ENCODE peak calls at places on chromosomes 2 and 18, in five cellular contexts. One of them, this sample, is unnamed.

GRCh38 chr2:29615841-29616240 is 305.5 kb downstream of the ALK start:
- DNase-seq in PC-3: no peak
- DNase-seq in HCT116: no peak
- DNase-seq in lower lobe of right lung: no peak
- DNase-seq in fibroblast of pulmonary artery: no peak
- DNase-seq in this sample: no peak

GRCh38 chr2:5360081-5360480 is 332.1 kb upstream of the SOX11 start:
- DNase-seq in PC-3: no peak
- DNase-seq in fibroblast of pulmonary artery: no peak
- DNase-seq in lower lobe of right lung: no peak
- DNase-seq in HCT116: no peak
- DNase-seq in this sample: no peak

GRCh38 chr2:239873656-239874635 is 151.2 kb downstream of the NDUFA10 start:
- DNase-seq in fibroblast of pulmonary artery: no peak
- DNase-seq in HCT116: no peak
- DNase-seq in lower lobe of right lung: no peak
- DNase-seq in PC-3: no peak
- DNase-seq in this sample: no peak

GRCh38 chr18:76658627-76659026 is 163.6 kb upstream of the ZNF516 start:
- DNase-seq in HCT116: no peak
- DNase-seq in PC-3: no peak
- DNase-seq in lower lobe of right lung: no peak
- DNase-seq in fibroblast of pulmonary artery: no peak
- DNase-seq in this sample: no peak

GRCh38 chr2:34244195-34244594 is 645.1 kb upstream of the FAM98A start:
- DNase-seq in lower lobe of right lung: no peak
- DNase-seq in PC-3: no peak
- DNase-seq in fibroblast of pulmonary artery: no peak
- DNase-seq in HCT116: no peak
- DNase-seq in this sample: no peak

GRCh38 chr2:61639721-61640120 is 101.6 kb upstream of the XPO1 start:
- DNase-seq in lower lobe of right lung: no peak
- DNase-seq in PC-3: no peak
- DNase-seq in fibroblast of pulmonary artery: no peak
- DNase-seq in HCT116: no peak
- DNase-seq in this sample: no peak

GRCh38 chr2:237529452-237530402 is 36.6 kb upstream of the PRLH start:
- DNase-seq in PC-3: no peak
- DNase-seq in fibroblast of pulmonary artery: no peak
- DNase-seq in lower lobe of right lung: no peak
- DNase-seq in HCT116: no peak
- DNase-seq in this sample: no peak

GRCh38 chr2:149410701-149411484 is 80.5 kb downstream of the LYPD6 start:
- DNase-seq in HCT116: no peak
- DNase-seq in fibroblast of pulmonary artery: no peak
- DNase-seq in lower lobe of right lung: no peak
- DNase-seq in PC-3: peak; percentile 73
- DNase-seq in this sample: peak; percentile 88

GRCh38 chr2:98577313-98577712 is 31.0 kb downstream of the COA5 start:
- DNase-seq in fibroblast of pulmonary artery: no peak
- DNase-seq in lower lobe of right lung: no peak
- DNase-seq in PC-3: no peak
- DNase-seq in HCT116: no peak
- DNase-seq in this sample: no peak
- TF ChIP-seq CTCF in fibroblast of pulmonary artery: peak; percentile 19
- TF ChIP-seq CTCF in lower lobe of right lung: no peak
- TF ChIP-seq CTCF in PC-3: peak; percentile 38
- TF ChIP-seq CTCF in HCT116: peak; percentile 18
- TF ChIP-seq CTCF in this sample: peak; percentile 21

GRCh38 chr2:127067620-127068350 is 39.2 kb downstream of the BIN1 start:
- DNase-seq in fibroblast of pulmonary artery: peak; percentile 69
- DNase-seq in lower lobe of right lung: peak; percentile 84
- DNase-seq in HCT116: peak; percentile 69
- DNase-seq in PC-3: peak; percentile 63
- DNase-seq in this sample: peak; percentile 39

GRCh38 chr2:127064642-127065250 is 42.2 kb downstream of the BIN1 start:
- DNase-seq in HCT116: peak; percentile 87
- DNase-seq in fibroblast of pulmonary artery: peak; percentile 92
- DNase-seq in PC-3: peak; percentile 98
- DNase-seq in lower lobe of right lung: peak; percentile 86
- DNase-seq in this sample: peak; percentile 94

GRCh38 chr2:127066942-127067341 is 40.0 kb downstream of the BIN1 start:
- DNase-seq in lower lobe of right lung: no peak
- DNase-seq in HCT116: no peak
- DNase-seq in PC-3: no peak
- DNase-seq in fibroblast of pulmonary artery: peak; percentile 74
- DNase-seq in this sample: no peak

GRCh38 chr2:127065299-127065931 is 41.5 kb downstream of the BIN1 start:
- DNase-seq in lower lobe of right lung: no peak
- DNase-seq in HCT116: no peak
- DNase-seq in PC-3: no peak
- DNase-seq in fibroblast of pulmonary artery: no peak
- DNase-seq in this sample: no peak

GRCh38 chr2:127065932-127066318 is 41.0 kb downstream of the BIN1 start:
- DNase-seq in HCT116: no peak
- DNase-seq in PC-3: no peak
- DNase-seq in fibroblast of pulmonary artery: no peak
- DNase-seq in lower lobe of right lung: no peak
- DNase-seq in this sample: no peak
- H3K4me3 ChIP-seq in HCT116: no peak overlapping the region
- H3K4me3 ChIP-seq in PC-3: no peak overlapping the region
- H3K4me3 ChIP-seq in fibroblast of pulmonary artery: no peak overlapping the region
- H3K4me3 ChIP-seq in lower lobe of right lung: no peak overlapping the region
- H3K4me3 ChIP-seq in this sample: no peak overlapping the region

DNA sequence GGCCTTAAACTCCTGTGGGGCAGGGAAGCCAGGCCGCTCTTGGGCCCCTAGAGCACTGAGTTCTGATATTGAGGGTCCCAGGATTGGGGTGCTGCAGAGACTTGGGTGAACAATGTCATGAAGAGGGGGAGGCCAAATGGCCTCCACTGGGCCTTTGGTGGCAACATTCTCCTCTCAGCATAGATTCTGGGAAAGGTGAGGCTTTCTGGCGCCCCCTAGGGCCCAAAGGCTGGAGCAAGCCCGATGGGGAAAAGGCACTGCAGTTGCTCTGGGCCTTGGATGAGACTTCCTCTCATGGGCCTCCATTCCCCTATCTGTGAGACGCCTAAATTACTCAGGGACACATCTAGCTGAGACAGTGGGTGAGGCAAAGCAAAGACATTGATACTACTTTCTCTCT is 84.8 kb downstream of the ACAA2 start:
- DNase-seq in HCT116: peak; percentile 47
- DNase-seq in fibroblast of pulmonary artery: peak; percentile 72
- DNase-seq in lower lobe of right lung: peak; percentile 61
- DNase-seq in PC-3: peak; percentile 41
- DNase-seq in this sample: peak; percentile 43
- TF ChIP-seq CTCF in HCT116: peak; percentile 84
- TF ChIP-seq CTCF in fibroblast of pulmonary artery: peak; percentile 79
- TF ChIP-seq CTCF in lower lobe of right lung: peak; percentile 66
- TF ChIP-seq CTCF in PC-3: peak; percentile 54
- TF ChIP-seq CTCF in this sample: peak; percentile 84

DNA sequence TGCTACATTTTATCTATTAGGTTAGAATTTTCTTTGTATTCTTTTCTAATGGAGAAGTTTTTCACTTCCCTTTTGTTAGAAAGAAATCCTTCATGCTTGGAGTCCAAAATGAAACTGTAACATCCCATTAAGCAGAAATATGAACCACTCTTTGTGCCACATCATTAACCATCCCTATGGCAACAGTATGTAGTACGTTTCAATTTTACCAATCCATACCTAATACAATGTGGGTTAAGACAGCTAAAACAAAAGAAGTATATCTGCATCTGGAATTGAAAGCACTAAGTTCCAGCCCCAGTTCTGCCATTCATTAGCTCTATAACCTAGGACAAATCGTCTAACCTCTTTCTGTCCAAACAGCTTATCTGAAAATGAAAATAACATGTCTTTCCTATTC is 409.2 kb upstream of the SPHKAP start:
- DNase-seq in fibroblast of pulmonary artery: no peak
- DNase-seq in lower lobe of right lung: no peak
- DNase-seq in PC-3: no peak
- DNase-seq in HCT116: no peak
- DNase-seq in this sample: no peak
- H3K4me3 ChIP-seq in fibroblast of pulmonary artery: no peak overlapping the region
- H3K4me3 ChIP-seq in lower lobe of right lung: no peak overlapping the region
- H3K4me3 ChIP-seq in PC-3: no peak overlapping the region
- H3K4me3 ChIP-seq in HCT116: no peak overlapping the region
- H3K4me3 ChIP-seq in this sample: no peak overlapping the region

This sample was measured in bronchial epithelial cell.